ENCODE peak calls at places on chromosome X, in five cellular contexts. F is T follicular helper cell, T is progenitor cell of endocrine pancreas, J is choroid plexus epithelial cell, G is AG09319. Q is an unnamed sample.
A peak's percentile ranks its signal among the peaks of the same experiment; 100 is the strongest.

GRCh38 chrX:132071260-132071659 is 48.2 kb downstream of the STK26 start:
- DNase-seq in F (no peak), T (no peak), J (peak; percentile 27), G (no peak), Q (no peak)

GRCh38 chrX:17374619-17375360 is at the start of gene NHS:
- DNase-seq in F (no peak), T (peak; percentile 86), J (peak; percentile 70), G (peak; percentile 35), Q (peak; percentile 81)

GRCh38 chrX:154652311-154653047 is 900 bp downstream of the CTAG2 start:
- DNase-seq in F (no peak), T (no peak), J (no peak), G (no peak), Q (no peak)

GRCh38 chrX:115642895-115643530 is 82.0 kb downstream of the PLS3 start:
- DNase-seq in F (peak; percentile 20), T (peak; percentile 17), J (peak; percentile 73), G (peak; percentile 68), Q (no peak)

GRCh38 chrX:129647588-129648410 is 7.0 kb downstream of the APLN start:
- DNase-seq in F (no peak), T (no peak), J (no peak), G (no peak), Q (no peak)

GRCh38 chrX:42496239-42496638 is 281.7 kb downstream of the PPP1R2C start:
- DNase-seq in F (no peak), T (no peak), J (peak; percentile 0), G (no peak), Q (no peak)

GRCh38 chrX:141278306-141278705 is 36.0 kb upstream of the SPANXC start:
- DNase-seq in F (no peak), T (no peak), J (peak; percentile 36), G (no peak), Q (no peak)

GRCh38 chrX:103919336-103919682 is 43.1 kb upstream of the TMSB15B start:
- DNase-seq in F (peak; percentile 6), T (no peak), J (peak; percentile 59), G (no peak), Q (no peak)

GRCh38 chrX:41600266-41600665 is 88.5 kb upstream of the GPR34 start:
- DNase-seq in F (no peak), T (no peak), J (peak; percentile 81), G (no peak), Q (no peak)

GRCh38 chrX:71650333-71650969 is 16.9 kb upstream of the LOC101059915 start:
- DNase-seq in F (no peak), T (no peak), J (peak; percentile 10), G (no peak), Q (no peak)

GRCh38 chrX:42818151-42818921 is 40.4 kb upstream of the PPP1R2C start:
- DNase-seq in F (no peak), T (no peak), J (no peak), G (no peak), Q (no peak)

GRCh38 chrX:77076896-77077295 is 370.3 kb upstream of the FGF16 start:
- DNase-seq in F (no peak), T (no peak), J (no peak), G (no peak), Q (no peak)

GRCh38 chrX:41384041-41384705 is 50.2 kb downstream of the DDX3X start:
- DNase-seq in F (peak; percentile 60), T (no peak), J (peak; percentile 86), G (peak; percentile 53), Q (peak; percentile 87)

GRCh38 chrX:10041383-10041782 is 74.2 kb downstream of the CLDN34 start:
- DNase-seq in F (no peak), T (no peak), J (peak; percentile 80), G (no peak), Q (peak; percentile 17)

GRCh38 chrX:38817004-38817703 is 15.9 kb downstream of the MID1IP1 start:
- DNase-seq in F (no peak), T (no peak), J (peak; percentile 57), G (no peak), Q (no peak)

GRCh38 chrX:21638311-21638710 is 19.8 kb downstream of the KLHL34 start:
- DNase-seq in F (no peak), T (no peak), J (peak; percentile 14), G (no peak), Q (no peak)

Q was measured in aorta.